ENCODE peak calls at places on chromosome 21, in six cellular contexts. One of them, this sample, is unnamed.

GRCh38 chr21:42146821-42147220 is 72.1 kb upstream of the ABCG1 start:
- DNase-seq in Jurkat, Clone E6-1: no peak
- DNase-seq in stimulated activated CD4-positive, alpha-beta T cell treated with anti-CD3 and anti-CD28 coated beads, Interleukin-2, amount 100 ng/mL, for 48 hours: no peak
- DNase-seq in epithelial cell of esophagus: no peak
- DNase-seq in amniotic stem cell: no peak
- DNase-seq in NCI-H69: no peak
- DNase-seq in this sample: no peak

GRCh38 chr21:45643021-45643980 is at the start of gene PCBP3:
- DNase-seq in Jurkat, Clone E6-1: peak; percentile 92
- DNase-seq in stimulated activated CD4-positive, alpha-beta T cell treated with anti-CD3 and anti-CD28 coated beads, Interleukin-2, amount 100 ng/mL, for 48 hours: peak; percentile 98
- DNase-seq in epithelial cell of esophagus: peak; percentile 46
- DNase-seq in amniotic stem cell: peak; percentile 85
- DNase-seq in NCI-H69: peak; percentile 99
- DNase-seq in this sample: peak; percentile 44

GRCh38 chr21:45176141-45176540 is 101.8 kb downstream of the ADARB1 start:
- DNase-seq in Jurkat, Clone E6-1: no peak
- DNase-seq in stimulated activated CD4-positive, alpha-beta T cell treated with anti-CD3 and anti-CD28 coated beads, Interleukin-2, amount 100 ng/mL, for 48 hours: no peak
- DNase-seq in epithelial cell of esophagus: no peak
- DNase-seq in amniotic stem cell: no peak
- DNase-seq in NCI-H69: no peak
- DNase-seq in this sample: no peak

GRCh38 chr21:42609806-42610205 is 43.6 kb upstream of the PDE9A start:
- DNase-seq in Jurkat, Clone E6-1: no peak
- DNase-seq in stimulated activated CD4-positive, alpha-beta T cell treated with anti-CD3 and anti-CD28 coated beads, Interleukin-2, amount 100 ng/mL, for 48 hours: peak; percentile 30
- DNase-seq in epithelial cell of esophagus: no peak
- DNase-seq in amniotic stem cell: no peak
- DNase-seq in NCI-H69: no peak
- DNase-seq in this sample: no peak

GRCh38 chr21:42221581-42222345 is 2.8 kb downstream of the ABCG1 start:
- DNase-seq in Jurkat, Clone E6-1: no peak
- DNase-seq in stimulated activated CD4-positive, alpha-beta T cell treated with anti-CD3 and anti-CD28 coated beads, Interleukin-2, amount 100 ng/mL, for 48 hours: no peak
- DNase-seq in epithelial cell of esophagus: peak; percentile 67
- DNase-seq in amniotic stem cell: no peak
- DNase-seq in NCI-H69: no peak
- DNase-seq in this sample: no peak

GRCh38 chr21:41634858-41635257 is 126.9 kb upstream of the TMPRSS2 start:
- DNase-seq in Jurkat, Clone E6-1: no peak
- DNase-seq in stimulated activated CD4-positive, alpha-beta T cell treated with anti-CD3 and anti-CD28 coated beads, Interleukin-2, amount 100 ng/mL, for 48 hours: no peak
- DNase-seq in epithelial cell of esophagus: peak; percentile 93
- DNase-seq in amniotic stem cell: peak; percentile 68
- DNase-seq in NCI-H69: no peak
- DNase-seq in this sample: no peak

GRCh38 chr21:29360799-29361765 is 62.4 kb downstream of the BACH1 start:
- DNase-seq in Jurkat, Clone E6-1: peak; percentile 22
- DNase-seq in stimulated activated CD4-positive, alpha-beta T cell treated with anti-CD3 and anti-CD28 coated beads, Interleukin-2, amount 100 ng/mL, for 48 hours: no peak
- DNase-seq in epithelial cell of esophagus: peak; percentile 35
- DNase-seq in amniotic stem cell: no peak
- DNase-seq in NCI-H69: peak; percentile 29
- DNase-seq in this sample: no peak

GRCh38 chr21:42315296-42315891 is at the start of gene TFF3:
- DNase-seq in Jurkat, Clone E6-1: no peak
- DNase-seq in stimulated activated CD4-positive, alpha-beta T cell treated with anti-CD3 and anti-CD28 coated beads, Interleukin-2, amount 100 ng/mL, for 48 hours: no peak
- DNase-seq in epithelial cell of esophagus: peak; percentile 47
- DNase-seq in amniotic stem cell: no peak
- DNase-seq in NCI-H69: peak; percentile 99
- DNase-seq in this sample: no peak

GRCh38 chr21:44871576-44872265 is 1.8 kb downstream of the PTTG1IP start:
- DNase-seq in Jurkat, Clone E6-1: no peak
- DNase-seq in stimulated activated CD4-positive, alpha-beta T cell treated with anti-CD3 and anti-CD28 coated beads, Interleukin-2, amount 100 ng/mL, for 48 hours: no peak
- DNase-seq in epithelial cell of esophagus: peak; percentile 94
- DNase-seq in amniotic stem cell: no peak
- DNase-seq in NCI-H69: peak; percentile 44
- DNase-seq in this sample: peak; percentile 50

GRCh38 chr21:29235714-29236197 is 63.0 kb upstream of the BACH1 start:
- DNase-seq in Jurkat, Clone E6-1: no peak
- DNase-seq in stimulated activated CD4-positive, alpha-beta T cell treated with anti-CD3 and anti-CD28 coated beads, Interleukin-2, amount 100 ng/mL, for 48 hours: no peak
- DNase-seq in epithelial cell of esophagus: no peak
- DNase-seq in amniotic stem cell: no peak
- DNase-seq in NCI-H69: no peak
- DNase-seq in this sample: no peak

GRCh38 chr21:26167593-26167992 is 3.0 kb downstream of the APP start:
- DNase-seq in Jurkat, Clone E6-1: no peak
- DNase-seq in stimulated activated CD4-positive, alpha-beta T cell treated with anti-CD3 and anti-CD28 coated beads, Interleukin-2, amount 100 ng/mL, for 48 hours: no peak
- DNase-seq in epithelial cell of esophagus: no peak
- DNase-seq in amniotic stem cell: no peak
- DNase-seq in NCI-H69: peak; percentile 43
- DNase-seq in this sample: no peak

This sample was measured in non-pigmented ciliary epithelial cell.